ENCODE peak calls at places on chromosomes 6 and 20, in seven cellular contexts. C is Calu3, J is GM23338, Z is HL-60, K is omental fat pad, S is left ventricle myocardium inferior, P is BJ. R is an unnamed sample.

GRCh38 chr20:63782051-63782471 is 42.5 kb downstream of the SLC2A4RG start:
- DNase-seq in C (no peak), Z (no peak), J (peak; percentile 48), S (no peak), P (no peak), K (no peak), R (no peak)

GRCh38 chr20:47027042-47027441 is 132.4 kb downstream of the EYA2 start:
- DNase-seq in Z (no peak), P (no peak), K (no peak), C (no peak), J (no peak), S (no peak), R (no peak)

GRCh38 chr6:168372871-168373270 is 53.3 kb upstream of the DACT2 start:
- DNase-seq in K (no peak), C (no peak), P (no peak), S (no peak), Z (no peak), J (no peak), R (no peak)

GRCh38 chr20:3209946-3210317 is 634 bp downstream of the ITPA start:
- DNase-seq in C (no peak), Z (peak; percentile 18), S (no peak), J (no peak), P (no peak), K (no peak), R (no peak)

GRCh38 chr6:29653452-29654038 is 3.3 kb upstream of the MOG start:
- DNase-seq in Z (no peak), J (peak; percentile 94), P (no peak), K (no peak), S (no peak), C (peak; percentile 51), R (peak; percentile 50)

GRCh38 chr6:140609956-140610355 is 1235.5 kb upstream of the CITED2 start:
- DNase-seq in Z (no peak), J (peak; percentile 3), K (no peak), P (no peak), C (no peak), S (no peak), R (no peak)

GRCh38 chr6:2429460-2429859 is 184.1 kb upstream of the GMDS start:
- DNase-seq in Z (no peak), J (no peak), K (no peak), C (no peak), P (no peak), S (no peak), R (peak; percentile 83)

GRCh38 chr6:85460951-85461805 is 11.3 kb downstream of the NT5E start:
- DNase-seq in K (no peak), Z (peak; percentile 32), S (no peak), C (peak; percentile 9), P (no peak), J (no peak), R (no peak)

GRCh38 chr20:6613280-6613861 is 154.1 kb upstream of the BMP2 start:
- DNase-seq in S (no peak), Z (no peak), J (no peak), C (peak; percentile 31), P (no peak), K (no peak), R (no peak)

GRCh38 chr6:70151616-70152015 is 151.3 kb downstream of the COL9A1 start:
- DNase-seq in K (no peak), Z (no peak), J (no peak), P (no peak), C (no peak), S (no peak), R (no peak)

GRCh38 chr6:30171677-30172471 is 8.5 kb downstream of the TRIM15 start:
- DNase-seq in P (no peak), Z (no peak), C (no peak), K (no peak), S (no peak), J (peak; percentile 87), R (no peak)

GRCh38 chr20:2871555-2872303 is 1.6 kb upstream of the PTPRA start:
- DNase-seq in S (no peak), K (no peak), P (no peak), J (peak; percentile 13), C (no peak), Z (no peak), R (no peak)

GRCh38 chr6:141482773-141483172 is 650.0 kb upstream of the GJE1 start:
- DNase-seq in K (no peak), Z (no peak), J (no peak), S (no peak), C (no peak), P (no peak), R (no peak)

GRCh38 chr6:78832091-78832808 is 35.1 kb upstream of the IRAK1BP1 start:
- DNase-seq in C (no peak), Z (no peak), S (no peak), J (no peak), K (no peak), P (no peak), R (no peak)

GRCh38 chr6:68635706-68636513 is 828 bp downstream of the ADGRB3 start:
- DNase-seq in C (no peak), S (peak; percentile 23), P (no peak), Z (no peak), J (peak; percentile 57), K (no peak), R (no peak)

GRCh38 chr20:25389381-25389857 is 1.2 kb downstream of the ABHD12 start:
- DNase-seq in K (no peak), P (no peak), J (peak; percentile 33), C (no peak), S (no peak), Z (no peak), R (no peak)

GRCh38 chr6:138105880-138106664 is 1.1 kb downstream of the PERP start:
- DNase-seq in S (no peak), Z (no peak), C (no peak), K (no peak), P (no peak), J (peak; percentile 75), R (no peak)

GRCh38 chr20:42134265-42135098 is 516.3 kb upstream of the CHD6 start:
- DNase-seq in Z (no peak), S (no peak), P (no peak), J (no peak), C (no peak), K (no peak), R (no peak)

GRCh38 chr20:4162766-4163165 is 147.4 kb upstream of the RNF24 start:
- DNase-seq in P (no peak), K (no peak), S (no peak), J (no peak), Z (no peak), C (no peak), R (no peak)

GRCh38 chr6:5673016-5673415 is 333.7 kb downstream of the NRN1 start:
- DNase-seq in P (no peak), Z (no peak), C (no peak), S (no peak), K (no peak), J (no peak), R (no peak)

GRCh38 chr6:166561766-166562165 is 24.7 kb downstream of the RAMACL start:
- DNase-seq in K (no peak), S (no peak), J (no peak), P (peak; percentile 86), C (no peak), Z (no peak), R (no peak)

GRCh38 chr6:13351271-13351670 is 22.9 kb upstream of the TBC1D7 start:
- DNase-seq in J (peak; percentile 65), C (no peak), K (no peak), Z (no peak), S (no peak), P (no peak), R (no peak)

DNA sequence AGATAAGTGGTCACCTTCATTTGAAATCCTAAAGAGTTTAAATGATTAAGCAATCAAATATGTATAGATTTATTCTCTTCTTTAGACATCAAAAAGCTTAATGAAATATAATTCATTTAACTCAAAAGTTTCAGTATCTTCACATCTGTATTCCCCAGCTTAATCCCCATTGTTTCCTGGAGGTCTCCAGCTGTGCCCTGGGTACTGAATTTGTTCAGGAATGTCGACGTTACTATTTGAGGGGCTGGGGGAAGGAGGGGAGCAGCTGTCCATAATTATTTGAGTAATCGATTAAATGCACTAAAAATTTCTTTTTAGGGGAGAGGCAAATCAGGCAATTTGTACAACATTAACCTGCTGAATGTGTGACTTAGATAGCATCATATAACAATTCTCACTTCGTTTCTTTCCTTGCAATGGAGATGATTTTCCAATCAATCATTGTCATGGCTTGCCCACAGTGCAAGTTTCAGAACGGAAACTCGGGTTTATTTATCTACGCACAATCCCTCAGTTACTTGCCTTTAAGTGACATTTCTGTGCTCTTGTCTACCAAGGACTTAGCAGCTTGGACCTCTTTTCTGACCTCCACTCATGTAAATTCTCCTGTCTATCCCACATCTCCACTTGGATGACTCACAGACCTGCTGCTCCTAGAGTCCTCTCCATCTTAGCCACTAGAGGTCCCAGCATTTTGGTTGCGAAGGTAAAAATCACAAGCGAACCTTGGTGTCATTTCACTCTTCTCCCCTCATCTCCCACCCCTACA is 3.9 kb downstream of the DOK5 start:
- DNase-seq in Z (no peak), C (peak; percentile 20), P (no peak), J (peak; percentile 64), K (no peak), S (no peak), R (no peak)
- TF ChIP-seq CTCF in Z (peak; percentile 6), C (no peak), P (no peak), J (peak; percentile 65), K (no peak), S (peak; percentile 40), R (no peak)

GRCh38 chr20:50242863-50243609 is 52.4 kb downstream of the CEBPB start:
- DNase-seq in S (no peak), K (no peak), P (no peak), C (peak; percentile 99), Z (no peak), J (no peak), R (no peak)
- TF ChIP-seq CTCF in S (no peak), K (no peak), P (no peak), C (no peak), Z (no peak), J (no peak), R (no peak)

GRCh38 chr6:55496201-55496600 is 82.8 kb downstream of the HMGCLL1 start:
- DNase-seq in S (no peak), J (no peak), K (no peak), C (no peak), P (no peak), Z (no peak), R (no peak)

GRCh38 chr6:55495277-55495676 is 83.7 kb downstream of the HMGCLL1 start:
- DNase-seq in P (no peak), J (no peak), S (no peak), C (no peak), K (no peak), Z (no peak), R (no peak)

GRCh38 chr6:55492259-55492658 is 86.7 kb downstream of the HMGCLL1 start:
- DNase-seq in Z (no peak), P (no peak), S (no peak), J (no peak), K (no peak), C (no peak), R (no peak)

GRCh38 chr6:55497694-55498093 is 81.3 kb downstream of the HMGCLL1 start:
- DNase-seq in C (no peak), P (no peak), J (peak; percentile 42), Z (no peak), K (no peak), S (no peak), R (no peak)
- TF ChIP-seq CTCF in C (no peak), P (no peak), J (peak; percentile 19), Z (no peak), K (no peak), S (no peak), R (no peak)

DNA sequence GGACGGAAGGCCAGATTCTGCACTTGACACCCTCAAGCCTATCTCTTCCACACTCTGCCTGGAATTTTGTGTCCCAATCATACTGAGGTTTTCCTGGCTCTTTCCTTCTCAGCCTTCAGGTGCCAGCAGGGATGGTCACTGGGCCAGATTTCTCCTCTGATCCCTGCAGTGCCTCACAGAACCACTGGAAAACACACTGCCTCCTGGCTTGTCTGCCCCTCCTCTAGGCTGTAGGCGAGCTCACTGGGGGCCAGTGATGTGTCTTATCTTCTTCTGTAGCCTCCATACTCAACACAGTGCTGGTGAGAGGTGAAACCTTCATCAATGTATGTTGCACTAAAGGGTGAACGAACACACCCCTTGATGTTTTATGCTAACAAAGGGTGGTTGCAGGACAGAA is 80.2 kb downstream of the CDH26 start:
- DNase-seq in Z (no peak), K (no peak), P (no peak), C (no peak), S (no peak), J (no peak), R (no peak)
- TF ChIP-seq CTCF in Z (no peak), K (no peak), P (no peak), C (no peak), S (no peak), J (no peak), R (no peak)